ENCODE peak calls at places on chromosomes 11 and 22, in ten cellular contexts. K is CD8-positive, alpha-beta T cell; Z is GM23338; W is dorsolateral prefrontal cortex; U is heart left ventricle; F is A549; D is ovary; Y is heart right ventricle; A is tibial nerve; G is adrenal gland. N is an unnamed sample.
A peak's percentile ranks its signal among the peaks of the same experiment; 100 is the strongest.

GRCh38 chr22:44146088-44146861 is 34.5 kb upstream of the PARVG start:
- DNase-seq in G (no peak), U (no peak), F (no peak), Y (no peak), A (no peak), D (no peak), Z (peak; percentile 65), K (no peak), W (no peak), N (no peak)

GRCh38 chr11:109960831-109961230 is 132.4 kb upstream of the ZC3H12C start:
- DNase-seq in U (peak; percentile 44), D (peak; percentile 80), K (no peak), Y (peak; percentile 61), A (peak; percentile 44), W (no peak), Z (peak; percentile 32), G (peak; percentile 76), F (no peak), N (no peak)

GRCh38 chr11:34197256-34197655 is 91.8 kb downstream of the NAT10 start:
- DNase-seq in F (no peak), A (no peak), Z (no peak), D (no peak), K (no peak), U (no peak), G (no peak), Y (no peak), W (no peak), N (no peak)

GRCh38 chr11:105861225-105861624 is 160.8 kb downstream of the MSANTD4 start:
- DNase-seq in D (no peak), U (no peak), K (no peak), W (no peak), A (no peak), Y (no peak), G (no peak), F (no peak), Z (peak; percentile 47), N (no peak)

GRCh38 chr22:19058713-19059451 is 63.3 kb downstream of the DGCR2 start:
- DNase-seq in W (no peak), U (no peak), F (no peak), G (no peak), Y (no peak), Z (no peak), D (no peak), A (no peak), K (no peak), N (peak; percentile 51)

GRCh38 chr22:19495562-19496323 is 16.0 kb downstream of the CDC45 start:
- DNase-seq in Y (no peak), A (no peak), W (no peak), D (no peak), U (no peak), F (no peak), K (no peak), Z (peak; percentile 48), G (no peak), N (no peak)

GRCh38 chr11:117851852-117852251 is 24.6 kb downstream of the FXYD6 start:
- DNase-seq in G (no peak), F (no peak), A (no peak), K (peak; percentile 0), Y (no peak), D (peak; percentile 50), Z (no peak), U (peak; percentile 59), W (peak; percentile 55), N (no peak)

GRCh38 chr11:71499125-71499524 is 27.9 kb upstream of the KRTAP5-7 start:
- DNase-seq in A (no peak), W (no peak), K (no peak), Z (no peak), D (no peak), G (no peak), Y (no peak), U (no peak), F (no peak), N (peak; percentile 15)

GRCh38 chr11:106619320-106619990 is 398.8 kb downstream of the GUCY1A2 start:
- DNase-seq in D (no peak), U (no peak), G (no peak), Z (no peak), F (no peak), A (no peak), K (no peak), W (no peak), Y (no peak), N (no peak)

GRCh38 chr11:130315354-130315970 is 745 bp upstream of the ZBTB44 start:
- DNase-seq in W (peak; percentile 52), Z (peak; percentile 85), K (peak; percentile 56), F (no peak), Y (peak; percentile 28), U (peak; percentile 29), G (peak; percentile 41), D (peak; percentile 24), A (no peak), N (peak; percentile 67)

GRCh38 chr11:130314749-130315285 is at the start of gene ZBTB44:
- DNase-seq in U (peak; percentile 94), F (peak; percentile 63), G (peak; percentile 93), W (peak; percentile 93), D (peak; percentile 92), A (peak; percentile 87), K (peak; percentile 91), Y (peak; percentile 93), Z (peak; percentile 91), N (peak; percentile 96)

GRCh38 chr11:130312046-130312445 is 2.7 kb downstream of the ZBTB44 start:
- DNase-seq in K (no peak), G (no peak), D (no peak), U (no peak), W (no peak), A (no peak), Y (no peak), Z (no peak), F (no peak), N (no peak)

GRCh38 chr11:130313383-130314183 is 1.1 kb downstream of the ZBTB44 start:
- DNase-seq in A (no peak), F (no peak), W (no peak), D (no peak), K (no peak), Y (no peak), Z (peak; percentile 62), U (no peak), G (no peak), N (no peak)

DNA sequence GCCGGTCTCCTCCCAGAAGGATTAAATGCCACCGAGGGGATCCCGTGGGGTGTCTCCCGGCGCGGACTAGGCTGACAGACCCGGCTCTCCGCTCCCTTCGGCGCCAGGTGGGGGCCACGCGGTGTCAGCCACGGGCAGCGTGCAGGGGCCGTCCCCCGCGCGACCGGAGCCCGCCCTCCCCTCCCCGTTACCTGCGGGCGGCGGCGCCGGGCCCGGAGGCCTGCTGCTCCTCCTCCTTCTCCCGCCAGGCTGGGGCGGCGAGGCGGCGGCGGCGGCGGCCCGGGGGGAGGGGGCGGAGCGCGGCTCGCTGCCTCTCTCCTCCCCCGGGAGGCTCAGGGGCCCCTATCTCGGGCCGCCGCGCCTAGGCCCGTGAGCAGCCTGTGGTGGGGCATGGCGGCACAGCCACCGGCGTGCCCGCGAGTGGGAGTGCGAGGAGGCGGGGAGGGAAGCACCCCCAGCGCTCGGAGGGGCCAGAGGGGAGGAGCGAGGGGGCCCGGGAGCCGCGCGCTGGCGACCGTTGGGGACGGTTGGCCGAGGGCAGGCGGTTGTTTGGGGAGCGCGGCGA is 451 bp downstream of the ZBTB44 start:
- DNase-seq in K (peak; percentile 65), G (peak; percentile 68), D (peak; percentile 49), Y (peak; percentile 76), U (peak; percentile 71), Z (peak; percentile 56), A (no peak), F (peak; percentile 29), W (peak; percentile 75), N (peak; percentile 86)
- H3K27ac ChIP-seq in K (peak overlapping the region; percentile 54), G (peak overlapping the region; percentile 88), D (peak overlapping the region; percentile 91), Y (peak overlapping the region; percentile 87), U (peak overlapping the region; percentile 92), Z (peak overlapping the region; percentile 76), A (peak overlapping the region; percentile 95), F (peak overlapping the region; percentile 98), W (peak overlapping the region; percentile 85), N (peak overlapping the region; percentile 97)

GRCh38 chr11:18233912-18234311 is 2.7 kb downstream of the SAA4 start:
- DNase-seq in G (no peak), Y (no peak), U (no peak), A (no peak), F (no peak), W (no peak), D (no peak), Z (no peak), K (no peak), N (no peak)
- H3K4me3 ChIP-seq in G (no peak overlapping the region), Y (no peak overlapping the region), U (no peak overlapping the region), A (no peak overlapping the region), F (no peak overlapping the region), W (no peak overlapping the region), D (no peak overlapping the region), Z (no peak overlapping the region), K (no peak overlapping the region), N (no peak overlapping the region)

DNA sequence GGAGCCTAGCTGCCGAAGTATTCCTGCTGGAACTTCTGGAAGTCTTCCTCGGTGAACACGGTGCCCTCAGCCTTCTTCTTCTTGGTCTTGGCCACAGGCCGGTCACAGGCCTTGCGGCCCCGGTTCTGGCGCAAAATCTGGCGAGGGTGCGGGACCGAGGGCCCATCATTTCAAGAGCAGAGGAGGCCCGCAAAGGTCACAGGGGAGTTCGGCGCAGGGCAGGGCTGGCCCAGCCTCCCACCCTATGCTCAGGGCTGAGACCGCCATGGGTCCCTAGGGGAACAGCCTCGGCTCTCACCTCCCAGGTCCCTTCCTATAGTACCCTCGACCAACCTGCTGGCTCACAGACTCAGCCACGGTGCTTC is 3.1 kb downstream of the RPS19BP1 start:
- DNase-seq in D (no peak), F (no peak), K (no peak), A (no peak), Y (no peak), U (no peak), W (no peak), G (no peak), Z (no peak), N (no peak)
- TF ChIP-seq CTCF in D (no peak), F (no peak), K (peak; percentile 59), A (no peak), Y (no peak), U (no peak), W (peak; percentile 36), G (no peak), Z (no peak), N (no peak)

GRCh38 chr22:29224859-29225410 is 19.2 kb downstream of the EMID1 start:
- DNase-seq in F (no peak), Y (no peak), K (no peak), D (no peak), G (no peak), U (no peak), Z (no peak), A (no peak), W (no peak), N (no peak)

GRCh38 chr22:29226246-29226981 is 20.7 kb downstream of the EMID1 start:
- DNase-seq in G (no peak), K (no peak), Z (no peak), A (no peak), Y (no peak), D (no peak), F (no peak), W (no peak), U (no peak), N (no peak)

GRCh38 chr22:29219881-29220670 is 14.4 kb downstream of the EMID1 start:
- DNase-seq in G (no peak), Y (no peak), Z (peak; percentile 44), D (no peak), W (no peak), F (no peak), U (no peak), K (no peak), A (no peak), N (peak; percentile 46)

GRCh38 chr22:29224121-29224858 is 18.6 kb downstream of the EMID1 start:
- DNase-seq in U (no peak), G (no peak), K (no peak), Y (no peak), A (no peak), D (no peak), Z (peak; percentile 41), W (no peak), F (no peak), N (no peak)

GRCh38 chr22:29225422-29226090 is 19.9 kb downstream of the EMID1 start:
- DNase-seq in K (no peak), A (peak; percentile 60), Z (no peak), Y (peak; percentile 69), F (no peak), U (peak; percentile 50), G (peak; percentile 48), W (no peak), D (peak; percentile 53), N (peak; percentile 82)
- H3K27ac ChIP-seq in K (no peak overlapping the region), A (peak overlapping the region; percentile 76), Z (no peak overlapping the region), Y (no peak overlapping the region), F (no peak overlapping the region), U (peak overlapping the region; percentile 8), G (peak overlapping the region; percentile 80), W (no peak overlapping the region), D (no peak overlapping the region), N (peak overlapping the region; percentile 51)